ENCODE peak calls at places on chromosomes 2 and 18, in nine cellular contexts. O is tibial artery, R is Peyer's patch, E is cardiac muscle cell, Q is HL-60, L is GM23338, F is kidney, H is stomach, I is colonic mucosa. X is an unnamed sample.

GRCh38 chr18:7370812-7371211 is 139.9 kb downstream of the LRRC30 start:
- DNase-seq in E (no peak), I (no peak), Q (no peak), F (peak), O (peak), R (no peak), L (no peak), H (peak), X (peak)

GRCh38 chr18:32019251-32019943 is 772 bp downstream of the RNF125 start:
- DNase-seq in L (peak), E (peak), O (peak), H (peak), F (peak), I (peak), Q (peak), R (peak), X (peak)

GRCh38 chr2:188132385-188132784 is 159.3 kb upstream of the GULP1 start:
- DNase-seq in E (no peak), O (no peak), L (no peak), I (peak), H (no peak), Q (no peak), R (no peak), F (no peak), X (no peak)

GRCh38 chr2:237873961-237874551 is 14.6 kb downstream of the RAMP1 start:
- DNase-seq in L (no peak), Q (no peak), H (no peak), O (no peak), F (peak), E (no peak), R (no peak), I (no peak), X (peak)

GRCh38 chr2:70553334-70553583 is 367 bp downstream of the TGFA start:
- DNase-seq in R (peak), O (no peak), I (peak), Q (no peak), E (no peak), L (peak), F (no peak), H (peak), X (peak)

GRCh38 chr2:224995419-224995818 is 46.8 kb downstream of the DOCK10 start:
- DNase-seq in I (no peak), L (no peak), O (no peak), F (no peak), R (no peak), Q (no peak), E (no peak), H (no peak), X (no peak)

GRCh38 chr2:53286336-53286735 is 481.3 kb upstream of the CHAC2 start:
- DNase-seq in F (no peak), I (no peak), H (no peak), O (no peak), L (no peak), Q (no peak), E (no peak), R (no peak), X (no peak)

GRCh38 chr2:135052997-135053474 is 944 bp downstream of the RAB3GAP1 start:
- DNase-seq in L (peak), F (no peak), H (no peak), O (no peak), I (no peak), R (no peak), Q (no peak), E (no peak), X (peak)

GRCh38 chr18:31217038-31217437 is 54.4 kb upstream of the DSC1 start:
- DNase-seq in I (no peak), L (no peak), R (no peak), O (no peak), E (no peak), H (no peak), F (no peak), Q (no peak), X (peak)

GRCh38 chr2:48110497-48110896 is 204.2 kb upstream of the FBXO11 start:
- DNase-seq in I (no peak), R (no peak), Q (no peak), H (no peak), L (no peak), E (no peak), F (no peak), O (no peak), X (no peak)

GRCh38 chr2:189127756-189128155 is 51.8 kb downstream of the COL5A2 start:
- DNase-seq in I (no peak), L (no peak), R (no peak), E (no peak), Q (no peak), F (no peak), H (no peak), O (no peak), X (no peak)

GRCh38 chr2:203803046-203803429 is 64.5 kb upstream of the CTLA4 start:
- DNase-seq in L (no peak), Q (no peak), H (no peak), R (no peak), O (no peak), F (no peak), E (no peak), I (no peak), X (no peak)

GRCh38 chr2:43402002-43402401 is 175.6 kb upstream of the ZFP36L2 start:
- DNase-seq in L (no peak), O (no peak), F (no peak), H (no peak), I (no peak), Q (no peak), R (no peak), E (no peak), X (no peak)

GRCh38 chr2:160142472-160142871 is 57.6 kb downstream of the ITGB6 start:
- DNase-seq in H (no peak), Q (no peak), L (no peak), O (no peak), I (no peak), R (no peak), F (no peak), E (no peak), X (peak)

GRCh38 chr2:8679567-8679826 is 2.4 kb upstream of the ID2 start:
- DNase-seq in H (no peak), E (no peak), Q (no peak), O (no peak), I (no peak), F (no peak), L (no peak), R (no peak), X (peak)

GRCh38 chr2:26011990-26012856 is 21.7 kb upstream of the RAB10 start:
- DNase-seq in O (no peak), L (peak), E (peak), Q (peak), H (peak), F (no peak), R (peak), I (peak), X (peak)

GRCh38 chr18:23529597-23529996 is 26.3 kb downstream of the RMC1 start:
- DNase-seq in Q (no peak), L (no peak), I (no peak), F (no peak), R (no peak), O (no peak), E (no peak), H (no peak), X (no peak)

GRCh38 chr2:231452799-231453508 is 11.3 kb downstream of the NCL start:
- DNase-seq in E (peak), Q (peak), F (peak), O (no peak), I (no peak), L (peak), R (peak), H (no peak), X (peak)

GRCh38 chr18:48996901-48997463 is 46.2 kb upstream of the SMAD7 start:
- DNase-seq in E (no peak), F (peak), O (no peak), I (no peak), H (no peak), Q (no peak), R (peak), L (no peak), X (peak)

GRCh38 chr2:158460632-158461297 is 4.0 kb downstream of the PKP4 start:
- DNase-seq in L (no peak), Q (no peak), I (no peak), R (no peak), E (peak), O (no peak), H (no peak), F (no peak), X (no peak)

GRCh38 chr2:38098351-38099095 is 22.6 kb upstream of the CYP1B1 start:
- DNase-seq in F (no peak), R (no peak), O (no peak), E (no peak), I (no peak), H (no peak), Q (no peak), L (peak), X (no peak)

GRCh38 chr2:144052103-144052502 is 467.8 kb downstream of the ZEB2 start:
- DNase-seq in O (no peak), E (no peak), R (no peak), H (no peak), I (no peak), F (no peak), Q (no peak), L (no peak), X (no peak)

GRCh38 chr2:234446404-234447076 is 50.3 kb downstream of the ARL4C start:
- DNase-seq in L (no peak), H (peak), I (peak), F (peak), Q (peak), R (peak), E (no peak), O (peak), X (no peak)

GRCh38 chr2:32952759-32953476 is 6.2 kb downstream of the LTBP1 start:
- DNase-seq in F (no peak), E (no peak), H (no peak), L (no peak), I (no peak), O (no peak), Q (no peak), R (no peak), X (no peak)

GRCh38 chr2:105747997-105748396 is 3.3 kb downstream of the NCK2 start:
- DNase-seq in L (no peak), H (no peak), I (no peak), O (no peak), Q (no peak), R (no peak), E (no peak), F (no peak), X (no peak)

GRCh38 chr2:46170011-46170410 is 127.2 kb upstream of the EPAS1 start:
- DNase-seq in Q (no peak), L (no peak), R (no peak), O (no peak), H (no peak), I (no peak), E (no peak), F (no peak), X (no peak)

GRCh38 chr2:171852489-171852888 is 41.6 kb downstream of the SLC25A12 start:
- DNase-seq in I (no peak), O (no peak), Q (no peak), E (no peak), F (no peak), L (no peak), H (no peak), R (no peak), X (no peak)

GRCh38 chr2:201709049-201709448 is 10.6 kb upstream of the MPP4 start:
- DNase-seq in E (no peak), L (no peak), H (no peak), R (no peak), Q (no peak), O (no peak), I (no peak), F (no peak), X (no peak)

GRCh38 chr18:51514128-51514527 is 316.6 kb upstream of the MEX3C start:
- DNase-seq in I (no peak), R (no peak), O (no peak), F (no peak), H (no peak), E (no peak), Q (no peak), L (no peak), X (no peak)

GRCh38 chr2:233385489-233386044 is 31.3 kb downstream of the DGKD start:
- DNase-seq in L (no peak), I (no peak), E (peak), O (no peak), H (no peak), R (no peak), Q (no peak), F (no peak), X (no peak)

GRCh38 chr2:192151848-192152247 is 42.9 kb downstream of the TMEFF2 start:
- DNase-seq in E (no peak), R (no peak), F (no peak), I (no peak), Q (no peak), O (no peak), H (no peak), L (no peak), X (no peak)

GRCh38 chr18:72427721-72428120 is 116.4 kb downstream of the CBLN2 start:
- DNase-seq in I (no peak), F (no peak), L (no peak), O (no peak), Q (no peak), E (no peak), R (no peak), H (no peak), X (no peak)

GRCh38 chr18:46555724-46556123 is 101.3 kb downstream of the LOXHD1 start:
- DNase-seq in O (no peak), I (no peak), L (peak), Q (peak), R (no peak), H (no peak), E (peak), F (no peak), X (peak)

GRCh38 chr2:11528228-11528627 is 5.6 kb upstream of the GREB1 start:
- DNase-seq in O (no peak), F (no peak), L (no peak), H (no peak), Q (no peak), R (no peak), I (no peak), E (no peak), X (no peak)
- TF ChIP-seq CTCF in O (no peak), F (no peak), L (no peak), H (no peak), Q (no peak), R (no peak), I (no peak), E (no peak), X (no peak)

GRCh38 chr2:54666741-54667639 is 56.5 kb upstream of the EML6 start:
- DNase-seq in O (no peak), Q (no peak), E (no peak), F (no peak), I (no peak), R (no peak), H (peak), L (no peak), X (no peak)
- H3K27ac ChIP-seq in O (peak), Q (no peak), E (no peak), F (peak), I (peak), R (peak), H (peak), L (no peak), X (peak)

GRCh38 chr18:36583155-36583745 is 245.6 kb downstream of the TPGS2 start:
- DNase-seq in L (peak), I (no peak), E (no peak), R (no peak), Q (no peak), F (no peak), H (no peak), O (no peak), X (peak)

GRCh38 chr18:36579311-36579710 is 249.5 kb downstream of the TPGS2 start:
- DNase-seq in R (no peak), L (no peak), I (no peak), O (no peak), F (no peak), H (no peak), Q (no peak), E (no peak), X (no peak)

GRCh38 chr18:36578871-36579270 is 249.9 kb downstream of the TPGS2 start:
- DNase-seq in O (no peak), E (no peak), L (no peak), H (no peak), Q (no peak), R (no peak), F (no peak), I (no peak), X (no peak)

GRCh38 chr18:36580874-36581750 is 247.7 kb downstream of the TPGS2 start:
- DNase-seq in L (no peak), F (no peak), R (no peak), I (no peak), H (no peak), Q (no peak), O (peak), E (no peak), X (no peak)

DNA sequence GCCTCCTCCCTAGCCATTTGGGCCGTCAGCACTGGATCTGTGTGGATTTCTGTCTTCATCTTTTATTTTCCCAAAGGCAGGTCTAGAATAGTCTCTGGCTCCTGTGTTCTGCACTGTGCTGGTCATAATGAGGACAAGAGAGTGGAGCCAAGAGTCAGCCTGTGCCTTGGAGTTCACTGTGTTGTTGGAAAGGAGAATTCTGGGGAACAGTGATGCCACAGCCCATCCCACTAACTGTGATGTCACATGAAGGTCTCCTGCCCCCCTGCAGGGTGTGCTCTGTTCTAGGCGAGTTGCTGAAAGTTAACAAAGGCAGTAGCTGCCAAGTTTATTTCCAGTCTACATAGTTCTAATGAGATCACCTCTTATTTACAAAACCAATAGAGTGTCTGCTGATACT is 248.5 kb downstream of the TPGS2 start:
- DNase-seq in H (no peak), E (no peak), O (peak), R (no peak), I (no peak), F (no peak), Q (no peak), L (peak), X (no peak)
- TF ChIP-seq CTCF in H (no peak), E (peak), O (no peak), R (no peak), I (no peak), F (no peak), Q (no peak), L (no peak), X (peak)

GRCh38 chr18:12990128-12990485 is 1.1 kb upstream of the CEP192 start:
- DNase-seq in Q (peak), I (no peak), L (no peak), E (no peak), F (no peak), R (no peak), H (no peak), O (no peak), X (no peak)

GRCh38 chr18:12990977-12991838 is at the start of gene CEP192:
- DNase-seq in Q (peak), O (peak), L (peak), R (peak), I (peak), E (peak), H (peak), F (peak), X (peak)

GRCh38 chr18:12989397-12990127 is 1.6 kb upstream of the CEP192 start:
- DNase-seq in L (no peak), F (no peak), O (no peak), R (no peak), H (no peak), E (no peak), I (no peak), Q (no peak), X (no peak)

GRCh38 chr18:12991839-12992216 is 666 bp downstream of the CEP192 start:
- DNase-seq in F (no peak), I (no peak), O (no peak), L (no peak), E (no peak), Q (no peak), H (no peak), R (no peak), X (no peak)

GRCh38 chr18:12990662-12990976 is 543 bp upstream of the CEP192 start:
- DNase-seq in H (no peak), O (no peak), F (no peak), I (no peak), L (peak), Q (no peak), R (no peak), E (no peak), X (no peak)
- H3K27ac ChIP-seq in H (peak), O (peak), F (peak), I (peak), L (peak), Q (peak), R (peak), E (peak), X (peak)

GRCh38 chr18:27544211-27544610 is 359.1 kb upstream of the CHST9 start:
- DNase-seq in L (no peak), Q (no peak), F (no peak), I (no peak), H (no peak), O (no peak), E (no peak), R (no peak), X (no peak)

GRCh38 chr18:27546991-27547390 is 361.9 kb upstream of the CHST9 start:
- DNase-seq in F (no peak), L (no peak), E (no peak), R (no peak), H (no peak), O (no peak), Q (no peak), I (no peak), X (no peak)

DNA sequence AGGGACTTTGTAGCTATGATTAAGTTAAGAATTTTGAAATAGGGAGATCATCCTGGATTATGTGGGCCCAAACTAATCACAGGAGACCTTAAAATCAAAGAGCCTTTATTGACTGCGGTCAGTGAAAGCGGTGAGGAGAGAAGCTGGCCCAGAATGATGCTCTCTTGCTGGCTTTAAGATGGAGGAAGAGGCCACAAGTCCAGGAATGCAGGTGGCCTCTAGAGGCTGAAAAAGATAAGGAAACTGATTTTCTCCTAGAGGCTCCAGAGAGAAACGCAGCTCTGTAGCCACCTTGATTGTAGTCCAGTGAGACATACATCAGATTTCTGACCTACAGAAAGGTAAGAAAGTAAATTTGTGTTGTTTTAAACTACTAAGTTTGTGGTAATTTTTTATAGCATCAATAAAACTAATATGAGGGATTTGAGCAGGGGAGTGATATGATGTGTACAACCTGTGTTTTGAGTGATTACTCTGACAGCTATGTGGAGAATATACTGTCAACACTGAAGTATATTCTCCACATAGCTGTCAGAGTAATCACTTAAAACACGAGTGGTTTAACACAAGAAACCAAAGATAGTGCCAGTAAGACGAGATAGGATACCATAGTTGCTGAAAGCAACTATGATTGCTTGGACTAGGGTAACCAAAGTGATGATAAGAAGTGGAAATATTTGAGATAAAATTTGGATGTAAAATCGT is 364.4 kb upstream of the CHST9 start:
- DNase-seq in E (no peak), Q (no peak), O (no peak), I (no peak), H (no peak), F (no peak), R (no peak), L (peak), X (no peak)
- TF ChIP-seq CTCF in E (no peak), Q (no peak), O (no peak), I (no peak), H (no peak), F (no peak), R (no peak), L (peak), X (peak)